ENCODE peak calls at places on chromosomes 7 and 10, in six cellular contexts. C is psoas muscle, P is ovary, R is thyroid gland, D is IMR-90, F is uterus. Y is an unnamed sample.

GRCh38 chr10:9244880-9245279 is 1190.4 kb downstream of the GATA3 start:
- DNase-seq in C (no peak), P (no peak), R (peak; percentile 32), D (no peak), F (no peak), Y (no peak)

GRCh38 chr10:24306507-24306875 is 97.6 kb downstream of the KIAA1217 start:
- DNase-seq in C (peak; percentile 64), P (no peak), R (no peak), D (no peak), F (no peak), Y (no peak)

GRCh38 chr10:19762026-19762425 is 54.2 kb upstream of the PLXDC2 start:
- DNase-seq in C (no peak), P (no peak), R (no peak), D (no peak), F (no peak), Y (no peak)

GRCh38 chr10:688621-689426 is 644 bp downstream of the DIP2C start:
- DNase-seq in C (peak; percentile 66), P (no peak), R (peak; percentile 47), D (peak; percentile 37), F (no peak), Y (no peak)

GRCh38 chr10:33666686-33667480 is 332.4 kb upstream of the NRP1 start:
- DNase-seq in C (no peak), P (no peak), R (peak; percentile 16), D (no peak), F (no peak), Y (no peak)

GRCh38 chr10:13706604-13707003 is 119.8 kb downstream of the PRPF18 start:
- DNase-seq in C (no peak), P (no peak), R (no peak), D (no peak), F (no peak), Y (no peak)

GRCh38 chr7:47345754-47346377 is 236.0 kb downstream of the TNS3 start:
- DNase-seq in C (no peak), P (no peak), R (no peak), D (no peak), F (no peak), Y (no peak)

GRCh38 chr10:131824371-131825149 is 76.2 kb upstream of the PPP2R2D start:
- DNase-seq in C (peak; percentile 44), P (no peak), R (no peak), D (no peak), F (no peak), Y (no peak)

GRCh38 chr7:131370523-131370968 is 42.9 kb downstream of the MKLN1 start:
- DNase-seq in C (no peak), P (no peak), R (no peak), D (peak; percentile 66), F (no peak), Y (peak; percentile 61)

GRCh38 chr10:102195301-102195870 is 30.7 kb upstream of the ELOVL3 start:
- DNase-seq in C (no peak), P (no peak), R (no peak), D (peak; percentile 24), F (no peak), Y (no peak)

GRCh38 chr7:127628445-127628844 is 10.5 kb upstream of the PAX4 start:
- DNase-seq in C (no peak), P (no peak), R (no peak), D (no peak), F (no peak), Y (no peak)

GRCh38 chr10:42691361-42692120 is 53.2 kb upstream of the ZNF33B start:
- DNase-seq in C (no peak), P (no peak), R (no peak), D (no peak), F (no peak), Y (no peak)

GRCh38 chr7:67105382-67105781 is 108.7 kb downstream of the TYW1 start:
- DNase-seq in C (no peak), P (no peak), R (no peak), D (peak; percentile 33), F (no peak), Y (no peak)

GRCh38 chr7:13336227-13336626 is 648.8 kb downstream of the ARL4A start:
- DNase-seq in C (no peak), P (no peak), R (no peak), D (peak; percentile 29), F (no peak), Y (peak; percentile 31)

GRCh38 chr10:120598377-120598776 is 141.3 kb downstream of the PLPP4 start:
- DNase-seq in C (no peak), P (no peak), R (no peak), D (no peak), F (no peak), Y (no peak)

GRCh38 chr10:76649723-76650127 is 987.9 kb downstream of the KCNMA1 start:
- DNase-seq in C (no peak), P (no peak), R (no peak), D (peak; percentile 62), F (peak; percentile 61), Y (peak; percentile 27)

GRCh38 chr7:135349746-135350145 is 116.1 kb downstream of the STRA8 start:
- DNase-seq in C (no peak), P (no peak), R (no peak), D (peak; percentile 67), F (no peak), Y (no peak)

GRCh38 chr10:67976292-67977245 is 92.1 kb downstream of the SIRT1 start:
- DNase-seq in C (peak; percentile 82), P (no peak), R (peak; percentile 83), D (peak; percentile 19), F (no peak), Y (peak; percentile 2)

GRCh38 chr10:101780818-101781654 is 2.2 kb downstream of the NPM3 start:
- DNase-seq in C (peak; percentile 79), P (no peak), R (peak; percentile 58), D (peak; percentile 64), F (peak; percentile 24), Y (peak; percentile 28)

DNA sequence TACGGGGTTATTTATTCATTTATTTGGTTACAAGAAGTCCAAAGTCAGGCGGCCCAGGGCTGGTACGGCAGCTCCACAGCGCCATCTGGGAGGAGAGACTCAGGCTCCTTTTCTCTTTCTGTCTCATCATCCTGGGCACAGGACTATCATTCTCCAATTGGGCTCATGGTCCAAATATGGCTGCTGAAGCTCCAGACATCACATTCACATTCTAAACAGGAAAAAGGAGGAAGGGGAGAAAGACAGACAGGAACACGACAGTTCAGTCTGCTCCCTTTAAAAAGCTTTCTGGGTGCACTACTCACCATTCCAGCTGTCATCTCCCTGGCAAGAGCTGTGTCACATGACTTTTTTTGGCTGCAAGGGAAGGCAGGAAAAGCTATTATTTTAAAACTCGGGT is 74.4 kb upstream of the PDZD8 start:
- DNase-seq in C (no peak), P (no peak), R (no peak), D (no peak), F (no peak), Y (no peak)
- TF ChIP-seq CTCF in C (no peak), P (no peak), R (no peak), D (peak; percentile 30), F (no peak), Y (peak; percentile 38)

GRCh38 chr10:31508882-31509281 is 189.9 kb downstream of the ZEB1 start:
- DNase-seq in C (no peak), P (no peak), R (no peak), D (peak; percentile 59), F (no peak), Y (no peak)

GRCh38 chr10:31507427-31507826 is 188.4 kb downstream of the ZEB1 start:
- DNase-seq in C (no peak), P (no peak), R (no peak), D (no peak), F (no peak), Y (no peak)

GRCh38 chr10:31509989-31510388 is 191.0 kb downstream of the ZEB1 start:
- DNase-seq in C (no peak), P (no peak), R (no peak), D (no peak), F (no peak), Y (no peak)

DNA sequence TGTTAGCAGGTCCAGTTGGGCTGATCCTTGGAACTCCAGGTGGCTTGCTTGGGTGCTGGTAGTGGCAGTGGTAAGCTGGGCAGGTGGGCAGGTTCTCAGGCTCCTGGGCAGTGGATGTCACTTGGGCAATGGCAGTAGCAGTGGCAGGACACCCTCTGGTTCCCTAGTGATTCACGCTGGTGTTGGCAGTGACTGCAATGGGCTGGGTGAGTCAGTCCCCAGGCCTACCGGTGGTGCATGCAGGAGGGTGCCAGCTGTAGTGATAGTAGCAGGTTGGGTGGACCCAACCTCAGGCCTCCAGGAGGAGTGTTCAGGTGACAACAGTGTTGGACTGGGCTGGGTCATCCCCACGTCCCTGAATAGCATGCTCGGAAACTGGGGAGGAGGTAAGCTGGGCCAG is 189.2 kb downstream of the ZEB1 start:
- DNase-seq in C (no peak), P (no peak), R (no peak), D (no peak), F (no peak), Y (no peak)
- H3K4me3 ChIP-seq in C (no peak overlapping the region), P (no peak overlapping the region), R (no peak overlapping the region), D (no peak overlapping the region), F (no peak overlapping the region), Y (no peak overlapping the region)

DNA sequence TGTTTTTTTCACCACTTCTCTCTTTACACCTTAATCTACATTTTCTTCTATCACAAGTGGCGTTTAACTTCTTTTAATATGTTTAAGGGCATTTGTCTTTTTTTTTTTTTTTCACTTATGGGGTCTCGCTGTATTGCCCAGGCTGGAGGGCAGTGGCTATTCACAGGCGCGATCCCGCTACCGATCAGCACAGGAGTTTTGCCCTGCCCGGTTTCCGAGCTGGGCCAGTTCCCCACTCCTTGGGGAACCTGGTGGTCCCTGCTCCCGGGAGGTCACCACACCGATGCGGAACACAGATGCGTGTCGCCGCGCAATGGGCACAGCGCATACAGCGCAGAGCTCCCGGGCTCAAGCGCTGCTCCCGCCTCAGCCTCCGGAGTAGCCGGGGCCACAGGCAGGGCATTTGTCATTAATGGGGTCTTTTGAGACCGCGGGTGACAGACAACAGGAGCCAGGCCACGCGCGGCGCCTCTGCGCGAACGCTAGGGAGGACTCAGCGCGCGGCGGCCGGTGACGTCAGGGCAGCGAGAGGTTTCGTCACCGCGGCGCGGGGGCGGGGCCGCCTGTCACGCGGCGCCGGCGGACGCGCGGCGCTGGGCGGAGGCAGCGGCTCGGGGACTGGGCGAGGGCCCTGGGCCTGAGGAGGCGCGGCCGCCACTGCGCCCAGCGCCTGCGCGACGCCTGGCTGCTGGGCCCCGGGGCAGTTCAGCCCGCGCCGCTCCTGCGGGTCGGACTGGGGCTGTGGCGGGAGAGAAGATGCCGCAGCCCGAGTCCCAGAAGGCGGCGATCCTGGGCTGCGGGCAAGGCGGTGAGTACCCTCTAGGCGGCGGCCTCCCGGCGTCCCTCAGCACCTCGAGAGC is at the start of gene GALNT11:
- DNase-seq in C (peak; percentile 93), P (peak; percentile 79), R (peak; percentile 76), D (peak; percentile 79), F (peak; percentile 74), Y (peak; percentile 43)
- TF ChIP-seq CTCF in C (no peak), P (peak; percentile 40), R (peak; percentile 54), D (peak; percentile 43), F (peak; percentile 51), Y (peak; percentile 26)

GRCh38 chr10:5662708-5663579 is 3.5 kb downstream of the ASB13 start:
- DNase-seq in C (no peak), P (no peak), R (no peak), D (no peak), F (no peak), Y (no peak)

GRCh38 chr10:5656737-5657579 is 9.4 kb downstream of the ASB13 start:
- DNase-seq in C (no peak), P (no peak), R (no peak), D (no peak), F (no peak), Y (no peak)

GRCh38 chr10:5659702-5660528 is 6.5 kb downstream of the ASB13 start:
- DNase-seq in C (peak; percentile 68), P (peak; percentile 58), R (no peak), D (peak; percentile 79), F (peak; percentile 46), Y (peak; percentile 5)

GRCh38 chr10:5661043-5661442 is 5.4 kb downstream of the ASB13 start:
- DNase-seq in C (no peak), P (no peak), R (no peak), D (no peak), F (no peak), Y (no peak)

GRCh38 chr10:5658871-5659618 is 7.3 kb downstream of the ASB13 start:
- DNase-seq in C (no peak), P (no peak), R (no peak), D (no peak), F (no peak), Y (no peak)
- H3K4me3 ChIP-seq in C (no peak overlapping the region), P (no peak overlapping the region), R (no peak overlapping the region), D (no peak overlapping the region), F (no peak overlapping the region), Y (no peak overlapping the region)

Y was measured in astrocyte of the cerebellum.